ENCODE peak calls at places on chromosomes 13 and 19, in ten cellular contexts. X is breast epithelium; Q is gastrocnemius medialis; F is dorsolateral prefrontal cortex; J is heart right ventricle; S is caudate nucleus; U is left lung; H is ovary; C is CD8-positive, alpha-beta memory T cell; O is tibial artery. V is an unnamed sample.
A peak's percentile ranks its signal among the peaks of the same experiment; 100 is the strongest.

GRCh38 chr19:43499042-43499441 is 5.5 kb downstream of the PHLDB3 start:
- DNase-seq in X (no peak), Q (no peak), F (no peak), J (no peak), S (no peak), U (no peak), H (no peak), C (no peak), O (no peak), V (no peak)

GRCh38 chr19:3135961-3136683 is at the start of gene GNA15:
- DNase-seq in X (peak; percentile 53), Q (no peak), F (no peak), J (peak; percentile 25), S (no peak), U (peak; percentile 77), H (peak; percentile 37), C (peak; percentile 21), O (no peak), V (no peak)

GRCh38 chr13:106105153-106105552 is 430.3 kb downstream of the EFNB2 start:
- DNase-seq in X (no peak), Q (no peak), F (no peak), J (no peak), S (no peak), U (no peak), H (no peak), C (no peak), O (no peak), V (no peak)

GRCh38 chr13:21805733-21806132 is 134.9 kb downstream of the FGF9 start:
- DNase-seq in X (no peak), Q (no peak), F (no peak), J (no peak), S (no peak), U (no peak), H (no peak), C (no peak), O (no peak), V (no peak)

GRCh38 chr13:49023441-49023840 is 47.7 kb downstream of the FNDC3A start:
- DNase-seq in X (no peak), Q (no peak), F (no peak), J (no peak), S (no peak), U (no peak), H (no peak), C (no peak), O (no peak), V (no peak)

GRCh38 chr19:45306040-45306439 is 16.6 kb downstream of the CKM start:
- DNase-seq in X (no peak), Q (peak; percentile 71), F (no peak), J (no peak), S (no peak), U (no peak), H (no peak), C (no peak), O (no peak), V (no peak)

GRCh38 chr19:45216677-45217076 is 28.5 kb downstream of the EXOC3L2 start:
- DNase-seq in X (no peak), Q (no peak), F (no peak), J (no peak), S (no peak), U (no peak), H (no peak), C (no peak), O (no peak), V (no peak)

GRCh38 chr13:113196970-113197737 is 11.3 kb downstream of the PCID2 start:
- DNase-seq in X (no peak), Q (no peak), F (no peak), J (no peak), S (no peak), U (no peak), H (no peak), C (no peak), O (no peak), V (no peak)

GRCh38 chr19:42131149-42132029 is 857 bp downstream of the POU2F2 start:
- DNase-seq in X (no peak), Q (no peak), F (no peak), J (no peak), S (no peak), U (no peak), H (no peak), C (no peak), O (no peak), V (no peak)

GRCh38 chr19:5955638-5955935 is 22.4 kb downstream of the RANBP3 start:
- DNase-seq in X (no peak), Q (no peak), F (no peak), J (no peak), S (no peak), U (no peak), H (no peak), C (no peak), O (no peak), V (no peak)

GRCh38 chr19:45273532-45273877 is 22.4 kb downstream of the MARK4 start:
- DNase-seq in X (no peak), Q (no peak), F (no peak), J (no peak), S (no peak), U (no peak), H (no peak), C (no peak), O (no peak), V (no peak)

GRCh38 chr13:39527301-39527700 is 75.7 kb downstream of the LHFPL6 start:
- DNase-seq in X (no peak), Q (no peak), F (no peak), J (no peak), S (no peak), U (no peak), H (no peak), C (no peak), O (no peak), V (no peak)

GRCh38 chr13:51638497-51638871 is 54.2 kb downstream of the WDFY2 start:
- DNase-seq in X (no peak), Q (no peak), F (no peak), J (no peak), S (no peak), U (no peak), H (no peak), C (no peak), O (no peak), V (no peak)

GRCh38 chr13:113061796-113062425 is 43.7 kb upstream of the F7 start:
- DNase-seq in X (no peak), Q (no peak), F (peak; percentile 67), J (no peak), S (no peak), U (no peak), H (no peak), C (no peak), O (no peak), V (no peak)

GRCh38 chr19:11194657-11195056 is 2.7 kb downstream of the KANK2 start:
- DNase-seq in X (no peak), Q (no peak), F (no peak), J (peak; percentile 29), S (no peak), U (no peak), H (peak; percentile 71), C (no peak), O (no peak), V (no peak)
- H3K27ac ChIP-seq in X (peak overlapping the region; percentile 77), Q (peak overlapping the region; percentile 83), F (peak overlapping the region; percentile 36), J (peak overlapping the region; percentile 98), S (no peak overlapping the region), U (peak overlapping the region; percentile 66), H (peak overlapping the region; percentile 76), C (no peak overlapping the region), O (peak overlapping the region; percentile 98), V (peak overlapping the region; percentile 96)

DNA sequence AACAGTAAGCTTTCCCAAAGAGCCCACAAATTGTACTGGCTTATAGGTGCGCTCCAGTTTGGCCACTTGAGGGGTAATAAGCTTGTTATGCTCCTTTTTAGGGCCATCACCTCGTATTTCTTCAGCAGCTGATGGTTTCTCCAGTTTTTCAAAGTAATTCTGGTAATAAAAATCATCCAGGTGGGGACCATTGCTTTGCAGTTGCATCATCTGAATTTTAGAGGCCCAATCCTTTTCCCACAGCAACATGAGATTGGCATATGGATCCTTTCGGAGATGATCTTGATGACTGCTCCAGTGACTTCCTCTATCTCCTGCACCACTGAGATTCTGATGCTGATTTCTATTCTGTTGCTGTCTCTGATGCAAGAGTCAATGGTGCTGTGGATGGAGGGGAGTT is 27.1 kb downstream of the ZNF546 start:
- DNase-seq in X (no peak), Q (no peak), F (no peak), J (no peak), S (no peak), U (no peak), H (no peak), C (no peak), O (no peak), V (no peak)
- H3K27ac ChIP-seq in X (no peak overlapping the region), Q (no peak overlapping the region), F (no peak overlapping the region), J (no peak overlapping the region), S (no peak overlapping the region), U (no peak overlapping the region), H (no peak overlapping the region), C (no peak overlapping the region), O (no peak overlapping the region), V (no peak overlapping the region)

GRCh38 chr19:39943586-39943985 is 9.2 kb upstream of the FCGBP start:
- DNase-seq in X (no peak), Q (no peak), F (no peak), J (no peak), S (no peak), U (no peak), H (no peak), C (no peak), O (no peak), V (no peak)
- H3K27ac ChIP-seq in X (no peak overlapping the region), Q (no peak overlapping the region), F (no peak overlapping the region), J (no peak overlapping the region), S (no peak overlapping the region), U (peak overlapping the region; percentile 55), H (no peak overlapping the region), C (no peak overlapping the region), O (no peak overlapping the region), V (no peak overlapping the region)

GRCh38 chr13:66829803-66830202 is 400.3 kb downstream of the PCDH9 start:
- DNase-seq in X (no peak), Q (no peak), F (no peak), J (no peak), S (no peak), U (no peak), H (no peak), C (no peak), O (no peak), V (no peak)

GRCh38 chr13:66831317-66831716 is 398.8 kb downstream of the PCDH9 start:
- DNase-seq in X (no peak), Q (no peak), F (no peak), J (no peak), S (no peak), U (no peak), H (no peak), C (no peak), O (no peak), V (no peak)

GRCh38 chr13:66837246-66837645 is 392.9 kb downstream of the PCDH9 start:
- DNase-seq in X (no peak), Q (no peak), F (no peak), J (no peak), S (no peak), U (no peak), H (no peak), C (no peak), O (no peak), V (no peak)

DNA sequence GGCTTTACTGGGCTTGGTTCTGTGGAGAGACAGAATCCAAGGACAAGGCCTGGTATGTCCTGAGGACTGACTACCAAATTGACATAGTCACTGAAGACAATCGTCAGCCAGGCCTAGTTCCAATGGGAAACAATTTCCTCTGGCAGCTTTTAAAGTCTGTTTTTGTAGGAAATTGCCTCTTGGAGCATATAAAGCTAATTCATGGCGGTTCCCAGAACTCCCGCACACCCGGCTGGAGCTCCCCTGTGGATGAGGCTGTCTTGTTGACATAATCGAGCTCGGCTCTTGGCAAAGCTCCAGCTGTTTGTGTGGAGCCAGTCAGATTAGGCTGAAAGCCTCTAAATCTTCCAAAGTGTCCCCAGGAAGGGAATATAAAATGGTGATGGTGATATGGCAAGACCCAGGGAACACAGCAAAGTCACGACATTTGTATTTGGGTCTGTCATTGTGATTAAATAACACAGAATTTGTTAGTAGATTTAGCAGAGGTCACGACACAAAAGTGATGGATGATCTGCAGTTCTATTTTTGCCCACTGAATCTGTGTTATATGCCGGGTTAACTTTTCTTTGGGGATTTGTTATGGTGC is 395.0 kb downstream of the PCDH9 start:
- DNase-seq in X (no peak), Q (peak; percentile 49), F (peak; percentile 81), J (peak; percentile 77), S (peak; percentile 76), U (no peak), H (peak; percentile 71), C (no peak), O (peak; percentile 58), V (peak; percentile 85)
- H3K27ac ChIP-seq in X (no peak overlapping the region), Q (no peak overlapping the region), F (peak overlapping the region; percentile 45), J (peak overlapping the region; percentile 63), S (peak overlapping the region; percentile 48), U (no peak overlapping the region), H (no peak overlapping the region), C (no peak overlapping the region), O (no peak overlapping the region), V (peak overlapping the region; percentile 67)